ENCODE peak calls at places on chromosomes 13 and 19, in seven cellular contexts. G is GM13976; C is IMR-90; O is mucosa of gallbladder; K is activated CD4-positive, alpha-beta T cell treated with anti-CD3 and anti-CD28 coated beads, Interleukin-2, amount 50 U/mL, for 4 hours; B is stimulated activated CD4-positive, alpha-beta T cell treated with anti-CD3 and anti-CD28 coated beads, Interleukin-2, amount 100 ng/mL, for 48 hours; Q is GM23338. D is an unnamed sample.

GRCh38 chr13:66036024-66036614 is 1194.0 kb downstream of the PCDH9 start:
- DNase-seq in G (no peak), C (peak), O (no peak), K (no peak), B (no peak), Q (peak), D (no peak)

GRCh38 chr19:5434970-5435641 is 20.1 kb upstream of the ZNRF4 start:
- DNase-seq in G (no peak), C (peak), O (no peak), K (peak), B (peak), Q (no peak), D (peak)

GRCh38 chr13:108609353-108609752 is 20.1 kb upstream of the MYO16 start:
- DNase-seq in G (no peak), C (peak), O (no peak), K (no peak), B (no peak), Q (peak), D (peak)

GRCh38 chr13:28850226-28850625 is 30.1 kb downstream of the MTUS2 start:
- DNase-seq in G (no peak), C (no peak), O (no peak), K (no peak), B (no peak), Q (no peak), D (no peak)

GRCh38 chr19:7611541-7612279 is 16.0 kb downstream of the CAMSAP3 start:
- DNase-seq in G (no peak), C (no peak), O (no peak), K (no peak), B (no peak), Q (no peak), D (no peak)

GRCh38 chr19:2247433-2248101 is 1.6 kb upstream of the AMH start:
- DNase-seq in G (no peak), C (no peak), O (no peak), K (no peak), B (no peak), Q (no peak), D (no peak)

GRCh38 chr19:9673912-9674668 is 810 bp downstream of the ZNF562 start:
- DNase-seq in G (no peak), C (peak), O (no peak), K (peak), B (peak), Q (peak), D (no peak)

GRCh38 chr19:17079710-17080440 is 4.3 kb downstream of the MYO9B start:
- DNase-seq in G (peak), C (peak), O (peak), K (peak), B (peak), Q (no peak), D (peak)

GRCh38 chr13:109271555-109271954 is 514.8 kb downstream of the IRS2 start:
- DNase-seq in G (no peak), C (no peak), O (no peak), K (no peak), B (no peak), Q (no peak), D (no peak)

GRCh38 chr13:45194081-45194939 is 6.5 kb downstream of the KCTD4 start:
- DNase-seq in G (no peak), C (peak), O (peak), K (no peak), B (no peak), Q (peak), D (no peak)

GRCh38 chr13:32150239-32150638 is 118.7 kb downstream of the FRY start:
- DNase-seq in G (no peak), C (peak), O (no peak), K (no peak), B (no peak), Q (no peak), D (no peak)

GRCh38 chr19:56309511-56310185 is 5.0 kb downstream of the ZSCAN5A start:
- DNase-seq in G (peak), C (peak), O (no peak), K (peak), B (peak), Q (peak), D (no peak)

GRCh38 chr13:21310220-21310619 is 133.8 kb downstream of the MRPL57 start:
- DNase-seq in G (no peak), C (no peak), O (no peak), K (no peak), B (no peak), Q (no peak), D (no peak)

GRCh38 chr19:49428547-49429451 is 3.6 kb downstream of the GFY start:
- DNase-seq in G (no peak), C (no peak), O (no peak), K (no peak), B (no peak), Q (no peak), D (no peak)

GRCh38 chr19:16849168-16849567 is 20.0 kb downstream of the SIN3B start:
- DNase-seq in G (no peak), C (peak), O (no peak), K (no peak), B (no peak), Q (no peak), D (no peak)

GRCh38 chr19:7550987-7551761 is 15.7 kb downstream of the PNPLA6 start:
- DNase-seq in G (peak), C (peak), O (peak), K (no peak), B (no peak), Q (peak), D (no peak)

GRCh38 chr13:39263033-39263432 is 224.8 kb downstream of the NHLRC3 start:
- DNase-seq in G (peak), C (peak), O (peak), K (peak), B (peak), Q (peak), D (peak)

GRCh38 chr13:62684359-62684758 is 1268.7 kb upstream of the PCDH20 start:
- DNase-seq in G (no peak), C (no peak), O (no peak), K (no peak), B (no peak), Q (no peak), D (no peak)

GRCh38 chr13:105037064-105037463 is 1498.4 kb downstream of the EFNB2 start:
- DNase-seq in G (no peak), C (no peak), O (no peak), K (no peak), B (no peak), Q (no peak), D (no peak)